ENCODE peak calls at places on chromosomes 3 and 15, in eight cellular contexts. M, Q, R, T, E, O, V and F are unnamed samples.
A peak's percentile ranks its signal among the peaks of the same experiment; 100 is the strongest.

GRCh38 chr3:106688463-106688862 is 688.8 kb upstream of the CCDC54 start:
- DNase-seq in M (no peak), Q (peak; percentile 41), T (no peak), R (no peak), E (no peak), V (no peak), O (peak; percentile 92), F (no peak)

GRCh38 chr15:85531083-85531482 is 150.7 kb downstream of the AKAP13 start:
- DNase-seq in E (no peak), V (no peak), O (peak; percentile 80), M (no peak), Q (no peak), T (no peak), R (no peak), F (no peak)

GRCh38 chr3:142802891-142803290 is 79.1 kb downstream of the TRPC1 start:
- DNase-seq in M (no peak), Q (no peak), T (no peak), E (no peak), R (no peak), O (no peak), V (no peak), F (no peak)

GRCh38 chr3:143442761-143443477 is 323.3 kb downstream of the CHST2 start:
- DNase-seq in O (peak; percentile 11), Q (no peak), R (no peak), E (no peak), M (no peak), V (no peak), T (no peak), F (no peak)

GRCh38 chr3:4595709-4596108 is 102.6 kb downstream of the ITPR1 start:
- DNase-seq in O (no peak), R (no peak), E (no peak), V (no peak), Q (no peak), T (no peak), M (no peak), F (no peak)

GRCh38 chr3:193714523-193715137 is 121.6 kb downstream of the OPA1 start:
- DNase-seq in R (no peak), T (no peak), M (no peak), O (no peak), V (no peak), Q (no peak), E (no peak), F (no peak)

GRCh38 chr15:23457890-23458289 is 10.8 kb upstream of the GOLGA6L2 start:
- DNase-seq in E (no peak), T (no peak), R (no peak), O (no peak), M (no peak), V (no peak), Q (peak; percentile 76), F (no peak)

GRCh38 chr3:9158865-9159630 is 90.4 kb downstream of the SRGAP3 start:
- DNase-seq in Q (no peak), E (no peak), T (no peak), O (no peak), M (no peak), R (no peak), V (no peak), F (no peak)

GRCh38 chr3:77815467-77815866 is 775.6 kb downstream of the ROBO2 start:
- DNase-seq in M (no peak), T (no peak), Q (peak; percentile 4), R (no peak), O (no peak), V (no peak), E (no peak), F (no peak)

GRCh38 chr3:4888913-4889846 is 90.1 kb upstream of the BHLHE40 start:
- DNase-seq in T (no peak), E (no peak), M (no peak), O (no peak), V (no peak), R (no peak), Q (no peak), F (no peak)

GRCh38 chr3:140467104-140467577 is 210.7 kb upstream of the TRIM42 start:
- DNase-seq in Q (peak; percentile 66), T (no peak), M (no peak), V (no peak), E (no peak), O (no peak), R (peak; percentile 34), F (no peak)

GRCh38 chr3:5069627-5070026 is 52.5 kb upstream of the ARL8B start:
- DNase-seq in O (no peak), V (no peak), Q (no peak), M (no peak), T (no peak), E (no peak), R (no peak), F (no peak)

GRCh38 chr3:13707456-13707855 is 158.5 kb downstream of the FBLN2 start:
- DNase-seq in R (no peak), Q (no peak), O (no peak), E (peak; percentile 3), V (peak; percentile 1), T (no peak), M (peak; percentile 0), F (no peak)

DNA sequence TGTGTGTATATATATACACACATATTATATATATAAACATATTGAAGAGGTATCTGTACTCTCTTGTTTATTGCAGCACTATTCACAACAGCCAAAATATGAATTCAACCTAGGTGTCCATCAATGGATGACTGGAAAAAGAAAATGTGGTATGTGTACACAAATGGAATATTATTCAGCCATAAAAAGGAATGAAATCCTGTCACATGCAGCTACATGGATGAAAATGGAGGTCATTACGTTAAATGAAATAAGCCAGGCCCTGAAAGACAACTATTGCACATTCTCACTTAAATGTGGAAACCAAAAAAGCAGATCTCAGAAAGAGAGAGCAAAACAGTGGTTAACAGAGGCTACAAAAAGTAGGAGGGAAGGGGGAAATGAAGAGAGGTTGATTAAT is 49.5 kb downstream of the CEP70 start:
- DNase-seq in T (no peak), V (no peak), O (no peak), Q (no peak), E (no peak), R (no peak), M (no peak), F (no peak)
- H3K9me3 ChIP-seq in T (peaks cover 12% of the 10 kb centered on the region), V (no peaks in the 10 kb centered on the region), O (peaks cover 23% of the 10 kb centered on the region), Q (peaks cover 6% of the 10 kb centered on the region), E (peaks cover 39% of the 10 kb centered on the region), R (peaks cover 17% of the 10 kb centered on the region), M (peaks cover 18% of the 10 kb centered on the region), F (peaks cover 39% of the 10 kb centered on the region)

GRCh38 chr3:61628636-61629035 is 67.3 kb downstream of the PTPRG start:
- DNase-seq in R (no peak), O (no peak), T (no peak), M (no peak), E (no peak), Q (no peak), V (no peak), F (no peak)

GRCh38 chr3:61627768-61628185 is 66.4 kb downstream of the PTPRG start:
- DNase-seq in Q (peak; percentile 68), R (no peak), T (no peak), E (no peak), O (peak; percentile 93), V (no peak), M (no peak), F (no peak)

GRCh38 chr3:61625429-61625828 is 64.1 kb downstream of the PTPRG start:
- DNase-seq in V (no peak), O (no peak), E (no peak), T (no peak), R (no peak), Q (no peak), M (no peak), F (no peak)

GRCh38 chr3:61626484-61626883 is 65.1 kb downstream of the PTPRG start:
- DNase-seq in O (no peak), M (no peak), R (no peak), V (no peak), E (no peak), Q (no peak), T (no peak), F (no peak)

DNA sequence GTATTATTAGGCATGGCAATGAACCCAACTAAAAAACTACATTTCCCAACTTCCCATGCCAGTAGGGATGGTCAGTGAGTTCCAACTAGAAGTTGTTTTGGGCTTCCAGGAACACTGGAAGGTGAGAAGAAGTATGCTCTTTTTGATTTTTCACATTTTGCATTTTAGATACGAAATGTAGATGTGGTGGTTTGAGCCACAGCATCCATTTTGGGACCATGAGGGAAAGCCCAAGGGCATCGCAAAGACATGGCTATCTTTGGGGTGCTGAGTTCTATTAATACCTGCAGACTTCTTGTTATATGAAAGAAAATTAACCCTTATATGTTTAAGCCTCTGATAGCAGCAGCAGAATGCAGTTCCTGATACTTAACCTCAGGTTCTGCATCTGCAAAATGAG is 62.9 kb downstream of the PTPRG start:
- DNase-seq in O (no peak), M (no peak), V (no peak), R (no peak), T (no peak), E (no peak), Q (no peak), F (no peak)
- H3K4me1 ChIP-seq in O (peaks cover 7% of the 10 kb centered on the region), M (no peaks in the 10 kb centered on the region), V (no peaks in the 10 kb centered on the region), R (peaks cover 10% of the 10 kb centered on the region), T (peaks cover 15% of the 10 kb centered on the region), E (peaks cover 9% of the 10 kb centered on the region), Q (peaks cover 25% of the 10 kb centered on the region), F (no peaks in the 10 kb centered on the region)

DNA sequence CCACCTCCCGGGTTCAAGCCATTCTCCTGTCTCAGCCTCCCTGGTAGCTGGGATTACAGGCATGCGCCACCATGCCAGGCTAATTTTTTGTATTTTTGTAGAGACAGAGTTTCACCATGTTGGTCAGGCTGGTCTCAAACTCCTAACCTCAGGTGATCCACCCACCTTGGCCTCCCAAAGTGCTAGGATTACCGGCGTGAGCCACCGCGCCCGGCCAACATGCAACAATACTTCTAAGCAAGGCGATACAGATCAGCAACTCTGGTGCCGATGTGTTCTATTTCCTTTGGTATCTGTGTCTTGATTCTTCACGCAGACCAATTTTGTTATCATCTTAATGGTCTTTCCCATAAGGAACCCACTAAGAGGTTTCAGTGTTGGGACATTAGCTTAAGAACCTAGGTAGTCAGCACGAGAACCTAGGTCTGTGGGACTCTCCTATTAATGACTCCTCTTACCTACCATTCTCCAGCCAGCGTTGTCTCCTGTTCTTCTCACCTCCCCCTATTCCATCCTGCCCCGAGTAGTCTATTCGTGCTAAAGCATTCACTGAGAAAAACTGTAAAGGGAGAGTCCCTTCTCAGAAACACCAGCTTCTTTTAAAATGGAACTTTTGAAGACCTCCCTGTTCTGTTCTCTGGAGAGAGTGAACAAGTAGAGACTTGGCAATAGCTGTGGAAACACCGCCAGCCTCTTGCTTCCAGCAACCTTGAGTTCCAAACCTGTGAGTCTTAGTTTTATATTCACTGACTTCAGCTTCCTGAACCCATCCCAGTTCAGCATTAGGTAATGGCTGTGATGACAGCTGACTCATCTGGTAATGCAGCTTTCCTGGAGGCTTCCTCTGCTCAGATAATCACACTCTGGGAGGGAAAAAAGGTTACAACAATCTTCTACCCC is 61.2 kb downstream of the TSC22D2 start:
- DNase-seq in Q (peak; percentile 88), O (peak; percentile 98), E (no peak), T (peak; percentile 50), M (peak; percentile 54), R (peak; percentile 68), V (peak; percentile 77), F (no peak)
- TF ChIP-seq POLR2A in Q (no peak), O (peak; percentile 33), E (no peak), T (no peak), M (no peak), R (no peak), V (no peak), F (peak; percentile 9)

GRCh38 chr3:176275538-176275937 is 921.7 kb downstream of the TBL1XR1 start:
- DNase-seq in V (no peak), T (no peak), Q (no peak), E (no peak), O (no peak), M (no peak), R (no peak), F (no peak)

GRCh38 chr3:176274161-176274560 is 923.1 kb downstream of the TBL1XR1 start:
- DNase-seq in R (no peak), Q (no peak), E (no peak), V (no peak), O (no peak), T (no peak), M (no peak), F (no peak)

GRCh38 chr3:176275113-176275512 is 922.2 kb downstream of the TBL1XR1 start:
- DNase-seq in V (no peak), E (no peak), O (no peak), M (no peak), Q (no peak), R (no peak), T (no peak), F (no peak)
- H3K9me3 ChIP-seq in V (no peaks in the 10 kb centered on the region), E (no peaks in the 10 kb centered on the region), O (no peaks in the 10 kb centered on the region), M (no peaks in the 10 kb centered on the region), Q (no peaks in the 10 kb centered on the region), R (no peaks in the 10 kb centered on the region), T (no peaks in the 10 kb centered on the region), F (no peaks in the 10 kb centered on the region)